ENCODE peak calls at places on chromosomes 2 and 18, in four cellular contexts. One of them, this sample, is unnamed.
A peak's percentile ranks its signal among the peaks of the same experiment; 100 is the strongest.

GRCh38 chr2:201559067-201559710 is 84.1 kb downstream of the TMEM237 start:
- DNase-seq in SJSA1: no peak
- DNase-seq in C1 segment of cervical spinal cord: no peak
- DNase-seq in COR-L47: no peak
- DNase-seq in this sample: no peak

GRCh38 chr2:15943378-15943851 is 3.1 kb downstream of the MYCN start:
- DNase-seq in SJSA1: peak; percentile 44
- DNase-seq in C1 segment of cervical spinal cord: peak; percentile 49
- DNase-seq in COR-L47: no peak
- DNase-seq in this sample: no peak

GRCh38 chr2:41160439-41160838 is 708.5 kb upstream of the SLC8A1 start:
- DNase-seq in SJSA1: no peak
- DNase-seq in C1 segment of cervical spinal cord: no peak
- DNase-seq in COR-L47: no peak
- DNase-seq in this sample: no peak

GRCh38 chr2:174607989-174608865 is 10.6 kb upstream of the WIPF1 start:
- DNase-seq in SJSA1: no peak
- DNase-seq in C1 segment of cervical spinal cord: no peak
- DNase-seq in COR-L47: no peak
- DNase-seq in this sample: no peak

GRCh38 chr2:45170976-45171514 is 161.8 kb upstream of the SIX2 start:
- DNase-seq in SJSA1: no peak
- DNase-seq in C1 segment of cervical spinal cord: no peak
- DNase-seq in COR-L47: no peak
- DNase-seq in this sample: no peak

GRCh38 chr2:127321306-127321705 is 27.4 kb upstream of the ERCC3 start:
- DNase-seq in SJSA1: no peak
- DNase-seq in C1 segment of cervical spinal cord: no peak
- DNase-seq in COR-L47: no peak
- DNase-seq in this sample: no peak

GRCh38 chr2:233329489-233330135 is 22.0 kb downstream of the SAG start:
- DNase-seq in SJSA1: peak; percentile 42
- DNase-seq in C1 segment of cervical spinal cord: no peak
- DNase-seq in COR-L47: peak; percentile 88
- DNase-seq in this sample: no peak

GRCh38 chr2:213251618-213252017 is 32.6 kb upstream of the SPAG16 start:
- DNase-seq in SJSA1: peak; percentile 75
- DNase-seq in C1 segment of cervical spinal cord: no peak
- DNase-seq in COR-L47: peak; percentile 67
- DNase-seq in this sample: peak; percentile 58

GRCh38 chr2:120442923-120443571 is 97.1 kb downstream of the INHBB start:
- DNase-seq in SJSA1: no peak
- DNase-seq in C1 segment of cervical spinal cord: no peak
- DNase-seq in COR-L47: no peak
- DNase-seq in this sample: peak; percentile 95

GRCh38 chr18:76130845-76131244 is 364.2 kb downstream of the ZNF516 start:
- DNase-seq in SJSA1: no peak
- DNase-seq in C1 segment of cervical spinal cord: no peak
- DNase-seq in COR-L47: no peak
- DNase-seq in this sample: no peak

GRCh38 chr18:79754022-79754761 is 43.5 kb upstream of the KCNG2 start:
- DNase-seq in SJSA1: no peak
- DNase-seq in C1 segment of cervical spinal cord: no peak
- DNase-seq in COR-L47: no peak
- DNase-seq in this sample: no peak

GRCh38 chr2:82316573-82317371 is 2012.2 kb upstream of the LRRTM1 start:
- DNase-seq in SJSA1: no peak
- DNase-seq in C1 segment of cervical spinal cord: no peak
- DNase-seq in COR-L47: no peak
- DNase-seq in this sample: no peak